ENCODE peak calls at places on chromosomes 2 and 18, in ten cellular contexts. M, L, O, B, Y, U, W, C, H and V are unnamed samples.

GRCh38 chr2:12318427-12319057 is 398.2 kb upstream of the TRIB2 start:
- DNase-seq in M (no peak), L (peak; percentile 51), O (no peak), B (no peak), Y (no peak), U (no peak), W (no peak), C (no peak), H (no peak), V (peak; percentile 66)

GRCh38 chr2:120803764-120804335 is 68.2 kb downstream of the GLI2 start:
- DNase-seq in M (no peak), L (no peak), O (peak; percentile 53), B (no peak), Y (no peak), U (no peak), W (no peak), C (no peak), H (no peak), V (no peak)

GRCh38 chr2:36371070-36371962 is 15.7 kb downstream of the CRIM1 start:
- DNase-seq in M (no peak), L (no peak), O (no peak), B (no peak), Y (no peak), U (no peak), W (no peak), C (no peak), H (no peak), V (no peak)

GRCh38 chr2:885230-886071 is 65.2 kb upstream of the SNTG2 start:
- DNase-seq in M (peak; percentile 56), L (no peak), O (peak; percentile 70), B (no peak), Y (no peak), U (no peak), W (no peak), C (no peak), H (no peak), V (no peak)

GRCh38 chr2:44751754-44752479 is 189.6 kb upstream of the SIX3 start:
- DNase-seq in M (no peak), L (no peak), O (no peak), B (peak; percentile 82), Y (no peak), U (no peak), W (no peak), C (no peak), H (no peak), V (no peak)

GRCh38 chr18:3306391-3306790 is 44.5 kb downstream of the MYL12B start:
- DNase-seq in M (no peak), L (no peak), O (no peak), B (no peak), Y (no peak), U (no peak), W (no peak), C (no peak), H (no peak), V (no peak)

GRCh38 chr2:159811232-159811631 is 13.2 kb upstream of the CD302 start:
- DNase-seq in M (no peak), L (no peak), O (no peak), B (no peak), Y (no peak), U (no peak), W (no peak), C (no peak), H (no peak), V (no peak)

GRCh38 chr2:188333751-188334524 is 42.3 kb downstream of the GULP1 start:
- DNase-seq in M (no peak), L (no peak), O (no peak), B (no peak), Y (peak; percentile 39), U (peak; percentile 40), W (no peak), C (no peak), H (peak; percentile 26), V (no peak)

GRCh38 chr2:45497355-45497754 is 113.7 kb downstream of the SRBD1 start:
- DNase-seq in M (no peak), L (no peak), O (no peak), B (no peak), Y (no peak), U (no peak), W (no peak), C (no peak), H (no peak), V (no peak)

GRCh38 chr2:232662486-232663260 is 29.3 kb downstream of the EFHD1 start:
- DNase-seq in M (no peak), L (no peak), O (no peak), B (no peak), Y (no peak), U (no peak), W (no peak), C (no peak), H (no peak), V (no peak)

GRCh38 chr2:232666051-232666805 is 30.9 kb upstream of the GIGYF2 start:
- DNase-seq in M (no peak), L (no peak), O (no peak), B (no peak), Y (no peak), U (no peak), W (no peak), C (no peak), H (no peak), V (no peak)

GRCh38 chr2:232668805-232669444 is 28.2 kb upstream of the GIGYF2 start:
- DNase-seq in M (no peak), L (peak; percentile 27), O (no peak), B (peak; percentile 65), Y (peak; percentile 18), U (peak; percentile 33), W (peak; percentile 21), C (no peak), H (no peak), V (peak; percentile 39)

GRCh38 chr2:232672581-232672980 is 24.6 kb upstream of the GIGYF2 start:
- DNase-seq in M (no peak), L (no peak), O (no peak), B (no peak), Y (no peak), U (no peak), W (no peak), C (no peak), H (no peak), V (peak; percentile 26)

GRCh38 chr2:232667989-232668583 is 29.0 kb upstream of the GIGYF2 start:
- DNase-seq in M (no peak), L (no peak), O (no peak), B (no peak), Y (peak; percentile 11), U (peak; percentile 40), W (no peak), C (no peak), H (no peak), V (peak; percentile 79)
- H3K27ac ChIP-seq in M (peak overlapping the region; percentile 53), L (no peak overlapping the region), O (no peak overlapping the region), B (no peak overlapping the region), Y (no peak overlapping the region), U (peak overlapping the region; percentile 73), W (no peak overlapping the region), C (no peak overlapping the region), H (peak overlapping the region; percentile 73), V (peak overlapping the region; percentile 88)

GRCh38 chr2:104864280-104864599 is 10.3 kb downstream of the POU3F3 start:
- DNase-seq in M (no peak), L (no peak), O (no peak), B (no peak), Y (no peak), U (no peak), W (no peak), C (no peak), H (no peak), V (no peak)
- H3K27me3 ChIP-seq in M (no peaks in the 10 kb centered on the region), L (peaks cover 5% of the 10 kb centered on the region), O (peaks cover 100% of the 10 kb centered on the region), B (peaks cover 98% of the 10 kb centered on the region), Y (peaks cover 66% of the 10 kb centered on the region), U (peaks cover 100% of the 10 kb centered on the region), W (peaks cover 100% of the 10 kb centered on the region), C (no peaks in the 10 kb centered on the region), H (peaks cover 100% of the 10 kb centered on the region), V (peaks cover 61% of the 10 kb centered on the region)

GRCh38 chr18:74797577-74798151 is 200.0 kb downstream of the ZNF407 start:
- DNase-seq in M (no peak), L (no peak), O (no peak), B (no peak), Y (no peak), U (no peak), W (no peak), C (no peak), H (no peak), V (no peak)

GRCh38 chr18:74793746-74794145 is 196.1 kb downstream of the ZNF407 start:
- DNase-seq in M (no peak), L (no peak), O (no peak), B (peak; percentile 27), Y (no peak), U (no peak), W (no peak), C (no peak), H (no peak), V (no peak)

GRCh38 chr18:74800098-74800497 is 202.4 kb downstream of the ZNF407 start:
- DNase-seq in M (no peak), L (no peak), O (no peak), B (no peak), Y (no peak), U (no peak), W (no peak), C (no peak), H (no peak), V (no peak)

GRCh38 chr18:74795766-74796165 is 198.1 kb downstream of the ZNF407 start:
- DNase-seq in M (no peak), L (no peak), O (no peak), B (no peak), Y (no peak), U (no peak), W (no peak), C (no peak), H (no peak), V (no peak)

DNA sequence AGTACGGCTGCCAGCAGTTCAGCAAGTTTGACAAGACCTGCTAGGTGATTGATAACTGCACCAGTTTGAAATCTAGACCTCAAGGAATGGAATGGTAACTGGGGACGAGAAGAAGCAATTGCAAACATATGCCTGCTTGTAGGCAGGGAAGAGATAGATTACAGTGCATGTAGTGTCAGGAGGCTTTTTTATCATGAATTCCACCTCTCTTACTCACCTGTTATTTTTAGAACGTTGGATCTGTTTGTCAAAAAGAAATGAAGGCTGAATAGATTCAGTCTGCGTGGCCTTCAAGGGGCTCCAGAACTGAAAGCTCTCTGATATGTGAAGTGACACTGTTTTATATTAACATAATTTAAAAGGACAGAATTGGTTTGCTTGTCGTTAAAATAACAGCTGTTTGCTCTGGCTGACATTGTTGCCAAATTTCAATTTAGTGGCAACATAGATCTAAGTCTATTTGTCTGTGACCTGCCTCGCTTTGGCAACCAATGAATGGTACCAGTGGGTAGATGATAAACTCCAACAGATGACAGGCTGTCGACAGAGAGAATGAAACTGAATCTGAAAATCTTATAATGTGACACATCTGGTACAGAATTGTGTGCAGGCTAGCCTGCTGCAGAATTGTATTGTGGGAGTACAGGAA is 199.4 kb downstream of the ZNF407 start:
- DNase-seq in M (no peak), L (no peak), O (no peak), B (no peak), Y (peak; percentile 6), U (no peak), W (no peak), C (no peak), H (no peak), V (no peak)
- H3K4me3 ChIP-seq in M (no peak overlapping the region), L (no peak overlapping the region), O (no peak overlapping the region), B (no peak overlapping the region), Y (no peak overlapping the region), U (no peak overlapping the region), W (no peak overlapping the region), C (no peak overlapping the region), H (peak overlapping the region; percentile 31), V (no peak overlapping the region)

DNA sequence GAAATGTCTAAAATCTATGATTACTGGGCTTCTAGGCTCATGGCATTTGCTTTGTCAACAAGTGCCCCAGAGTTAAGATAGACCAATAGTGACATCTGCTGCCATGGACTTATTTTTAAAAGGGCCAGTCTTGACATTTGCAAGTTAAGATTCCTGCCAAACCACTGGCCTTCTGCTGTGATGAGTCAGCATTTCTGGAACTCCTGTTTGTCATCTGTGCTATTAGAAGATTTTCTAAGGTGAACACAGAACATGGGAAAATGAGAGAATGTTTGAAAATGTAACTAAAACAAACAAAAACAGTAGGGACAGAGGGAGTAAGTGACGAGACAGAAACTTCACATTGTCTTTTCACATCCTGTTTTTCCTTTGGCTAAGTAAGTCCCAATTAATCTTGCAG is 93.7 kb upstream of the WDR75 start:
- DNase-seq in M (no peak), L (peak; percentile 28), O (no peak), B (peak; percentile 44), Y (peak; percentile 45), U (peak; percentile 33), W (no peak), C (peak; percentile 49), H (no peak), V (no peak)
- H3K27ac ChIP-seq in M (no peak overlapping the region), L (peak overlapping the region; percentile 51), O (no peak overlapping the region), B (no peak overlapping the region), Y (no peak overlapping the region), U (peak overlapping the region; percentile 49), W (no peak overlapping the region), C (peak overlapping the region; percentile 3), H (peak overlapping the region; percentile 61), V (no peak overlapping the region)